ENCODE peak calls at places on chromosome 1, in nine cellular contexts. I, V, O, X, D, U, M, E and Q are unnamed samples.

GRCh38 chr1:228358039-228358763 is 48.4 kb downstream of the TRIM11 start:
- DNase-seq in X (no peak), V (no peak), E (no peak), D (no peak), I (peak), O (no peak), M (no peak), U (peak), Q (no peak)

GRCh38 chr1:65066379-65066765 is 81.6 kb upstream of the AK4 start:
- DNase-seq in X (no peak), D (no peak), U (no peak), E (no peak), V (no peak), O (no peak), I (no peak), M (no peak), Q (no peak)

GRCh38 chr1:160451119-160451858 is 50.9 kb downstream of the VANGL2 start:
- DNase-seq in O (no peak), M (no peak), D (no peak), E (no peak), U (no peak), X (no peak), I (no peak), V (no peak), Q (no peak)

GRCh38 chr1:108847464-108847863 is 9.4 kb downstream of the AKNAD1 start:
- DNase-seq in M (no peak), V (no peak), X (no peak), U (no peak), I (no peak), D (no peak), O (no peak), E (no peak), Q (no peak)

GRCh38 chr1:66331641-66332523 is 202.1 kb upstream of the SGIP1 start:
- DNase-seq in O (peak), U (peak), X (peak), E (peak), D (peak), I (peak), M (peak), V (peak), Q (peak)

GRCh38 chr1:1923681-1924000 is 4.6 kb upstream of the TMEM52 start:
- DNase-seq in M (no peak), X (no peak), O (no peak), E (peak), U (no peak), I (no peak), V (no peak), D (no peak), Q (peak)

GRCh38 chr1:67632811-67633478 is 52.1 kb upstream of the GADD45A start:
- DNase-seq in X (no peak), V (peak), E (no peak), M (no peak), I (no peak), U (no peak), O (no peak), D (no peak), Q (no peak)

GRCh38 chr1:201149400-201149799 is 4.9 kb downstream of the TMEM9 start:
- DNase-seq in E (peak), D (no peak), O (peak), V (no peak), M (peak), I (no peak), X (no peak), U (no peak), Q (no peak)

GRCh38 chr1:46525253-46525983 is 26.0 kb downstream of the KNCN start:
- DNase-seq in E (peak), M (no peak), I (no peak), D (peak), V (no peak), O (no peak), U (no peak), X (no peak), Q (peak)